ENCODE peak calls at places on chromosomes 5 and 9, in eight cellular contexts. N, V, S, R, C, A, K and Q are unnamed samples.

GRCh38 chr5:65299841-65300240 is 181.9 kb downstream of the ADAMTS6 start:
- DNase-seq in N (no peak), S (peak), C (peak), A (peak), K (peak), R (no peak), V (no peak), Q (no peak)

GRCh38 chr5:17012289-17012688 is 76.2 kb upstream of the MYO10 start:
- DNase-seq in A (no peak), C (no peak), S (peak), N (no peak), V (no peak), K (peak), R (no peak), Q (no peak)

GRCh38 chr5:2856206-2856605 is 104.7 kb upstream of the IRX2 start:
- DNase-seq in N (no peak), C (no peak), S (no peak), V (no peak), K (no peak), A (no peak), R (no peak), Q (no peak)

GRCh38 chr9:114500583-114501292 is 4.5 kb downstream of the WHRN start:
- DNase-seq in C (no peak), R (no peak), A (no peak), V (no peak), S (no peak), K (no peak), N (no peak), Q (no peak)

GRCh38 chr5:177371705-177372533 is 12.3 kb upstream of the SLC34A1 start:
- DNase-seq in A (no peak), C (no peak), K (no peak), V (no peak), S (no peak), R (peak), N (no peak), Q (no peak)

GRCh38 chr5:139146809-139147742 is 51.1 kb downstream of the SIL1 start:
- DNase-seq in S (no peak), A (no peak), R (no peak), C (no peak), N (no peak), K (no peak), V (no peak), Q (peak)

GRCh38 chr9:101836021-101836420 is 97.6 kb upstream of the GRIN3A start:
- DNase-seq in C (no peak), V (no peak), A (no peak), R (no peak), N (no peak), K (no peak), S (no peak), Q (no peak)

GRCh38 chr5:140240987-140241706 is 61.8 kb downstream of the PFDN1 start:
- DNase-seq in C (peak), A (peak), R (peak), N (peak), V (peak), S (peak), K (peak), Q (no peak)

GRCh38 chr9:129109952-129110739 is 447 bp downstream of the CRAT start:
- DNase-seq in R (no peak), K (peak), S (no peak), A (no peak), V (peak), C (no peak), N (no peak), Q (peak)

GRCh38 chr9:13364271-13364670 is 84.8 kb upstream of the MPDZ start:
- DNase-seq in N (no peak), R (no peak), C (peak), S (no peak), A (no peak), K (no peak), V (no peak), Q (no peak)

GRCh38 chr5:149474198-149474597 is 77.0 kb downstream of the CSNK1A1 start:
- DNase-seq in K (no peak), C (no peak), A (no peak), R (peak), V (no peak), N (no peak), S (no peak), Q (no peak)

GRCh38 chr5:181207214-181207959 is 2.4 kb upstream of the TRIM7 start:
- DNase-seq in R (peak), V (peak), N (peak), A (peak), K (peak), C (peak), S (peak), Q (peak)

GRCh38 chr5:103424008-103424407 is 138.6 kb downstream of the NUDT12 start:
- DNase-seq in R (no peak), A (peak), V (no peak), C (peak), N (no peak), S (peak), K (peak), Q (no peak)

GRCh38 chr5:168948746-168949145 is 352.2 kb downstream of the SLIT3 start:
- DNase-seq in R (no peak), V (no peak), A (no peak), S (no peak), C (no peak), N (no peak), K (no peak), Q (no peak)

GRCh38 chr5:168947212-168947868 is 353.6 kb downstream of the SLIT3 start:
- DNase-seq in S (peak), R (peak), C (peak), A (no peak), V (peak), N (peak), K (peak), Q (peak)

GRCh38 chr5:168943999-168944398 is 356.9 kb downstream of the SLIT3 start:
- DNase-seq in S (no peak), C (no peak), R (peak), K (no peak), A (no peak), V (no peak), N (no peak), Q (no peak)

GRCh38 chr5:168943485-168943884 is 357.5 kb downstream of the SLIT3 start:
- DNase-seq in S (no peak), V (no peak), R (no peak), K (no peak), C (no peak), N (no peak), A (no peak), Q (no peak)

GRCh38 chr5:168946363-168946762 is 354.6 kb downstream of the SLIT3 start:
- DNase-seq in K (peak), V (peak), C (no peak), A (no peak), R (peak), N (no peak), S (peak), Q (no peak)
- TF ChIP-seq CTCF in K (peak), V (peak), C (peak), A (peak), R (peak), N (no peak), S (peak), Q (no peak)

DNA sequence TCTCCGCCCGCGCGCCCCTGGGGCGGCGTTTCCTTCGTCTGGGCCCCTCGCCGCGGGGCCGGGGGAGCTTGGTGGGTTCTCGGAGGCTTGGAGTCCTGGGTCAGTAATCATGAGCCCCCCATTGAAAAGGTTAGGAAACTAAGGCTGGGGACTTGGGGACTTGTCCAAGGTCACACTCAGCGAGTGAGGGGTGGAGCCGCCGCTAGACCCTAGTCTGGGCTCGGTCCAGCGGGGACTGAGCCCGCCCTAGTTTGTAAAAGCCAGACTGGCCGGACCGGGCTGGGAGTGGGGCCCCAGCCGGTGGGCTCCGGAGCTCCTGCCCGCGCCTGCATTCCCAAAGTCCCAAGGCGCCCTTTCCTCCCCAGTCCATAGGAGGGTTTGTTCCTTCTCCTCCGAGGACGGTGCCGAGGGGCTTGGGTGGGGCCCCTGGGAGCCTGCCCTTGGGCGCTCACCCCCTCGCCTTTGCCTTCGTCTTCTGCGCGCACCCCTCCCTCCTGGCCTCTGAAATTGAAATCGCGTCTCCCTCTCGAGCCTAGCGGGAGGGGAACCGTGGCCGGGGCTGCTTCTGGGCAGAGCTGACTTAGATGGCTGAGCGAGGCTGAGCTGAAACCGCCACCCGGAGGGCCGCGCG is 995 bp downstream of the OLFM1 start:
- DNase-seq in S (no peak), A (no peak), K (no peak), N (no peak), V (peak), C (no peak), R (peak), Q (no peak)
- H3K4me3 ChIP-seq in S (no peak), A (no peak), K (no peak), N (no peak), V (peak), C (no peak), R (peak), Q (no peak)

GRCh38 chr9:124120272-124120671 is 108.7 kb downstream of the LHX2 start:
- DNase-seq in S (no peak), N (no peak), C (no peak), K (no peak), A (no peak), R (no peak), V (no peak), Q (no peak)

GRCh38 chr9:124122321-124122720 is 110.8 kb downstream of the LHX2 start:
- DNase-seq in R (no peak), V (no peak), S (no peak), N (no peak), K (no peak), A (no peak), C (no peak), Q (no peak)

GRCh38 chr9:124121725-124122124 is 110.2 kb downstream of the LHX2 start:
- DNase-seq in R (no peak), K (no peak), A (no peak), N (no peak), S (no peak), C (no peak), V (no peak), Q (no peak)

GRCh38 chr9:124124729-124125589 is 113.4 kb downstream of the LHX2 start:
- DNase-seq in S (no peak), A (no peak), N (no peak), R (no peak), V (no peak), C (no peak), K (no peak), Q (no peak)

DNA sequence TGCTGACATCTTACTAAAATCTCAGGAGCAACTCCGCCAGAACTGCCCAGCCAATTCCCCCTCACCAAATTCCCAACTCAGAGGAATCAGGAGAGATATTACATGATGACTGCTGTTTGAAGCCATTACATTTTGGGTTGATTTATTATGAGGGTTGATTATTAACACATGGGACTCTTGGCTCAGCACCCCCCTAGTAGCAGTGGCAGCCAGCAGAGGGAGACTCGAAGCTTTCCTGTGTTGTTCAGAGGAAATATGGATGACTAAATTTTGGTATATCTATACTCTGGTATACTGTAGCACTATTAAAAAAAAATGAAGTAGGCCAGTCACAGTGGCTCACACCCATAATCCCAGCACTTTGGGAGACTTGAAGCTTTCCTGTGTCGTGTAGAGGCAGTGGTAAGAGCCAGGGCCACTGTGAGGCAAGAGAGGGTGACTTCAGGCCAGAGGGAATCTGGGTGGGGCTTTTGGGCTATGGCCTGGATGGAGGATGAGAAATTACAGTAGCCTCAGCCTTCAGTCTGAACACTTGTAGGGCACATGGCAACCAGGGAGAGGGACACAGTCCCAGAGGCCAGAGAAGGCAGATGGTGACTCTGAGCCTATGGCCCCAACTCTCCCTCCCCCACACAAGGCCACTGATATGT is 111.4 kb downstream of the LHX2 start:
- DNase-seq in N (no peak), A (peak), K (peak), V (no peak), S (no peak), R (no peak), C (no peak), Q (peak)
- TF ChIP-seq CTCF in N (no peak), A (peak), K (peak), V (peak), S (peak), R (peak), C (peak), Q (peak)

GRCh38 chr5:127040779-127041520 is 10.6 kb upstream of the MARCHF3 start:
- DNase-seq in C (peak), N (peak), A (no peak), R (peak), S (peak), K (peak), V (peak), Q (no peak)
- H3K4me3 ChIP-seq in C (no peak), N (no peak), A (no peak), R (peak), S (no peak), K (no peak), V (no peak), Q (no peak)

GRCh38 chr5:14268236-14268701 is 125.1 kb downstream of the TRIO start:
- DNase-seq in V (no peak), C (peak), A (no peak), K (peak), R (peak), S (peak), N (no peak), Q (no peak)

GRCh38 chr5:14268738-14269137 is 125.6 kb downstream of the TRIO start:
- DNase-seq in V (no peak), S (no peak), R (no peak), K (peak), N (no peak), A (no peak), C (peak), Q (no peak)

GRCh38 chr5:14266686-14267085 is 123.5 kb downstream of the TRIO start:
- DNase-seq in A (no peak), V (no peak), N (no peak), C (no peak), R (no peak), S (no peak), K (peak), Q (no peak)

GRCh38 chr5:14266171-14266570 is 123.0 kb downstream of the TRIO start:
- DNase-seq in C (no peak), R (no peak), K (no peak), A (no peak), S (no peak), N (no peak), V (no peak), Q (no peak)

DNA sequence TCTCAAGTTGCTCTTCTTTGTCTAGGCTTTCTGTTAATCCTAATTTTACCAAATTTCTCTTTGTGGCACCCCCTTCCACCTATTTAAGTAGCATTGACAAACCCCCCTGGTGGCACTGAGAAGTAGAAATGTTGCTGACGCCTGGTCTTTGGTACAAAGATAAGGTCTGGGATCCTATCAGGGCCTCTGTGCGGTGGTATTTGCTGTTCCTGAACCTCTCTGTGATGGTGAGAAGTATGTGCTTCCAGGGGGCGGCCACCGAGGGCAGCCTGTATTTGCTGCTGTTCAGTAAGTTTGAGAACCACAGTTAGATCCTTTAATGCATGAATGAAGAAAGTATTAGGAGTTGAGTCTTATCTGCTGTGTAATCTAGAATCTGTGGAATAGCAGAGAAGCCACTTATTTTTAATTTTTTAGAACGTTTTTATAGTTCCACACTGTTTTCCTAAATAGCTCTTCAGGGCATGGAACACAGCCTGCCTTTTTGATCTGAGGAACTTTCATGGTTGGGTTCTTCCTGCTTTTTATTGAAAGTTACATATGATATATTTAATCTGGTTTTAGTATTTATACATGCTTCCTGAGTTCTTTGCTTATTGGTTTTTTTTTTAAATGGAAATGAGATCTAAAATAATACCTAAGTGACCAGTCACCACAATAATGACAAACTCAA is 124.2 kb downstream of the TRIO start:
- DNase-seq in V (no peak), N (no peak), A (no peak), R (peak), K (no peak), S (peak), C (no peak), Q (no peak)
- TF ChIP-seq CTCF in V (no peak), N (no peak), A (peak), R (peak), K (no peak), S (peak), C (peak), Q (no peak)

GRCh38 chr5:151909628-151910027 is 15.0 kb downstream of the GLRA1 start:
- DNase-seq in R (no peak), N (no peak), K (no peak), C (no peak), S (no peak), A (no peak), V (no peak), Q (no peak)
- H3K4me3 ChIP-seq in R (no peak), N (no peak), K (no peak), C (no peak), S (no peak), A (no peak), V (no peak), Q (no peak)

GRCh38 chr5:56358703-56359428 is 125.7 kb upstream of the ANKRD55 start:
- DNase-seq in V (no peak), N (no peak), R (no peak), K (peak), S (peak), C (peak), A (no peak), Q (no peak)
- TF ChIP-seq CTCF in V (no peak), N (no peak), R (no peak), K (no peak), S (no peak), C (peak), A (no peak), Q (no peak)

DNA sequence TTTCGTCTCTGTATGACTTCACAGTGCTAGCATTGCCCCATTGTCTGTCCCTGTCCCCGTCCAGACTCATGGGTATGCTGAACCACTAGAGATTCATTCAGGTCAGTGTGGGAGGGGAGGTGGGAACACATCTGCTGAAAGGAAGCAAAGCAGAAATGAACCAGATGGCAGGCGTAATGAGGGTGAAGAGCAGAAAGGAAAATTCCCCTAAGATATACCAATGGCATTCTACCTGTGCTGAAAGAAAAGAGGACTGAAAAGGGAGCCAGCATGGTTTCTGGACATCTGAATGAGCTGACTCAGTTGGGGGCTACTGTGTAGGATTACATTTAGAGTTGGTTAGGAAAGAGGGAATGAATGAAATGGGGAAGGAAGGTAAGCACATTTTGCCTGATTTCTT is 678.7 kb downstream of the MAT2B start:
- DNase-seq in K (no peak), N (no peak), A (no peak), C (no peak), S (no peak), V (peak), R (no peak), Q (no peak)
- H3K4me3 ChIP-seq in K (no peak), N (no peak), A (no peak), C (no peak), S (no peak), V (no peak), R (no peak), Q (no peak)